ENCODE peak calls at places on chromosomes 2 and 18, in seven cellular contexts. M, S, H, F, C, D and W are unnamed samples.

GRCh38 chr2:200869014-200869413 is 4.6 kb upstream of the CLK1 start:
- DNase-seq in M (no peak), S (no peak), H (no peak), F (no peak), C (no peak), D (no peak), W (no peak)

GRCh38 chr2:723761-724160 is 46.6 kb upstream of the TMEM18 start:
- DNase-seq in M (no peak), S (no peak), H (no peak), F (no peak), C (no peak), D (no peak), W (no peak)

GRCh38 chr2:9965119-9965822 is 13.8 kb downstream of the GRHL1 start:
- DNase-seq in M (no peak), S (no peak), H (no peak), F (no peak), C (no peak), D (no peak), W (no peak)

GRCh38 chr2:240569998-240570530 is 1.8 kb downstream of the RNPEPL1 start:
- DNase-seq in M (no peak), S (no peak), H (no peak), F (no peak), C (peak), D (no peak), W (no peak)

GRCh38 chr2:73076701-73077423 is 5.3 kb upstream of the SFXN5 start:
- DNase-seq in M (no peak), S (no peak), H (no peak), F (no peak), C (no peak), D (no peak), W (no peak)

GRCh38 chr18:63974991-63975390 is 5.1 kb downstream of the SERPINB8 start:
- DNase-seq in M (no peak), S (no peak), H (peak), F (no peak), C (no peak), D (no peak), W (peak)

GRCh38 chr2:30276455-30276911 is 45.1 kb downstream of the LBH start:
- DNase-seq in M (no peak), S (no peak), H (no peak), F (no peak), C (no peak), D (no peak), W (peak)

GRCh38 chr2:14306268-14306950 is 326.1 kb upstream of the LRATD1 start:
- DNase-seq in M (no peak), S (no peak), H (no peak), F (no peak), C (no peak), D (no peak), W (no peak)

GRCh38 chr2:239958366-239958765 is 66.8 kb downstream of the NDUFA10 start:
- DNase-seq in M (no peak), S (no peak), H (no peak), F (no peak), C (no peak), D (no peak), W (no peak)

GRCh38 chr2:237726401-237726830 is 72.2 kb upstream of the RBM44 start:
- DNase-seq in M (no peak), S (peak), H (peak), F (peak), C (no peak), D (no peak), W (no peak)

GRCh38 chr2:85704800-85705679 is 10.9 kb downstream of the GNLY start:
- DNase-seq in M (no peak), S (no peak), H (no peak), F (no peak), C (no peak), D (no peak), W (no peak)

GRCh38 chr2:127146071-127146725 is 39.2 kb upstream of the BIN1 start:
- DNase-seq in M (no peak), S (no peak), H (no peak), F (no peak), C (no peak), D (no peak), W (no peak)

GRCh38 chr2:227460079-227460485 is 11.9 kb upstream of the AGFG1 start:
- DNase-seq in M (peak), S (no peak), H (peak), F (no peak), C (peak), D (no peak), W (no peak)

GRCh38 chr18:61748024-61748423 is 144.8 kb downstream of the RNF152 start:
- DNase-seq in M (no peak), S (no peak), H (no peak), F (peak), C (no peak), D (no peak), W (no peak)

GRCh38 chr2:160666677-160667061 is 173.1 kb upstream of the RBMS1 start:
- DNase-seq in M (no peak), S (no peak), H (no peak), F (no peak), C (no peak), D (no peak), W (no peak)

GRCh38 chr2:8317419-8317818 is 364.4 kb upstream of the ID2 start:
- DNase-seq in M (no peak), S (no peak), H (no peak), F (no peak), C (no peak), D (no peak), W (no peak)